ENCODE peak calls at places on chromosomes 3 and 15, in five cellular contexts. C is brain microvascular endothelial cell; M is upper lobe of left lung; J is fibroblast of lung; E is naive thymus-derived CD4-positive, alpha-beta T cell. O is an unnamed sample.

GRCh38 chr3:73580343-73580742 is 44.4 kb downstream of the PDZRN3 start:
- DNase-seq in C (peak; percentile 91), M (no peak), J (peak; percentile 93), E (no peak), O (no peak)

GRCh38 chr3:12925648-12926047 is 84.3 kb upstream of the RPL32 start:
- DNase-seq in C (no peak), M (peak; percentile 58), J (no peak), E (no peak), O (no peak)

GRCh38 chr3:98763076-98763475 is at the start of gene ST3GAL6:
- DNase-seq in C (peak; percentile 62), M (no peak), J (no peak), E (no peak), O (no peak)

GRCh38 chr3:94285874-94286273 is 223.0 kb downstream of the NSUN3 start:
- DNase-seq in C (no peak), M (no peak), J (peak; percentile 18), E (no peak), O (no peak)

GRCh38 chr15:48616216-48616615 is 29.3 kb downstream of the FBN1 start:
- DNase-seq in C (no peak), M (no peak), J (no peak), E (no peak), O (no peak)

GRCh38 chr15:52383100-52383588 is 87.5 kb upstream of the MYO5C start:
- DNase-seq in C (no peak), M (no peak), J (peak; percentile 48), E (no peak), O (no peak)

GRCh38 chr3:141218204-141218603 is 13.4 kb upstream of the PXYLP1 start:
- DNase-seq in C (no peak), M (no peak), J (no peak), E (no peak), O (no peak)

GRCh38 chr3:134918448-134918847 is 123.4 kb downstream of the EPHB1 start:
- DNase-seq in C (no peak), M (no peak), J (no peak), E (no peak), O (no peak)

GRCh38 chr3:89419647-89420141 is 312.3 kb downstream of the EPHA3 start:
- DNase-seq in C (peak; percentile 44), M (no peak), J (peak; percentile 77), E (no peak), O (no peak)

GRCh38 chr3:124140751-124141150 is 148.8 kb upstream of the ROPN1 start:
- DNase-seq in C (no peak), M (no peak), J (peak; percentile 75), E (no peak), O (no peak)

GRCh38 chr15:59532770-59533379 is 78.7 kb upstream of the GCNT3 start:
- DNase-seq in C (peak; percentile 22), M (no peak), J (peak; percentile 19), E (no peak), O (no peak)

GRCh38 chr3:10956531-10956930 is 36.0 kb upstream of the SLC6A1 start:
- DNase-seq in C (no peak), M (no peak), J (no peak), E (no peak), O (no peak)

GRCh38 chr3:10954740-10955139 is 37.8 kb upstream of the SLC6A1 start:
- DNase-seq in C (no peak), M (no peak), J (no peak), E (no peak), O (no peak)

GRCh38 chr3:10955694-10956453 is 36.7 kb upstream of the SLC6A1 start:
- DNase-seq in C (no peak), M (no peak), J (no peak), E (no peak), O (no peak)

GRCh38 chr3:10957976-10958749 is 34.4 kb upstream of the SLC6A1 start:
- DNase-seq in C (no peak), M (no peak), J (peak; percentile 9), E (no peak), O (no peak)

DNA sequence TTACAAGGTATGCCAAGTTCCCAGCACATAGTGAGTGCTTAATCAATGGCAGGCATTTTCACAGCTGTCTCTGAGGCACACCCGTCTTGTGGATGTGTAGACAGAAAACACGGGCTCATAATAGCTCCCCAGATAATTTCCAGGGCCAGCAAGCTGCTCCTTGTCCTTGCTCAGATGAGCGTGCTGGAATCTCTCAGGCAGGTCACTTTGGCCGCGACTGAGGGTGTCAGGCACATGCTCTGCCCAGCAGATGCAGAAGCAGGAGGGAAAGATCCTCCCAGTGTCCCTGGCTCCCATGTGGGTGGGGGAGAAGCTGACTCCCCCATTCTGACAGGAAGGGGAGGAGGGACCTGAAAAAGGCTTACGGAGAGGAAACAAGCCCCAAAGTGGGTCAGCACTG is 35.6 kb upstream of the SLC6A1 start:
- DNase-seq in C (no peak), M (no peak), J (no peak), E (no peak), O (no peak)
- H3K27ac ChIP-seq in C (no peak overlapping the region), M (no peak overlapping the region), J (no peak overlapping the region), E (no peak overlapping the region), O (no peak overlapping the region)

GRCh38 chr3:56990295-56991015 is 70.0 kb upstream of the SPATA12 start:
- DNase-seq in C (no peak), M (no peak), J (no peak), E (no peak), O (no peak)

GRCh38 chr3:56988458-56988857 is 72.0 kb upstream of the SPATA12 start:
- DNase-seq in C (no peak), M (no peak), J (no peak), E (peak; percentile 4), O (no peak)

GRCh38 chr3:56987238-56987932 is 73.1 kb upstream of the SPATA12 start:
- DNase-seq in C (no peak), M (no peak), J (no peak), E (no peak), O (no peak)

GRCh38 chr3:56989434-56990294 is 70.8 kb upstream of the SPATA12 start:
- DNase-seq in C (no peak), M (no peak), J (peak; percentile 23), E (no peak), O (no peak)

GRCh38 chr3:56988874-56989433 is 71.5 kb upstream of the SPATA12 start:
- DNase-seq in C (peak; percentile 58), M (no peak), J (peak; percentile 59), E (peak; percentile 47), O (peak; percentile 60)
- H3K27ac ChIP-seq in C (no peak overlapping the region), M (no peak overlapping the region), J (no peak overlapping the region), E (no peak overlapping the region), O (no peak overlapping the region)

DNA sequence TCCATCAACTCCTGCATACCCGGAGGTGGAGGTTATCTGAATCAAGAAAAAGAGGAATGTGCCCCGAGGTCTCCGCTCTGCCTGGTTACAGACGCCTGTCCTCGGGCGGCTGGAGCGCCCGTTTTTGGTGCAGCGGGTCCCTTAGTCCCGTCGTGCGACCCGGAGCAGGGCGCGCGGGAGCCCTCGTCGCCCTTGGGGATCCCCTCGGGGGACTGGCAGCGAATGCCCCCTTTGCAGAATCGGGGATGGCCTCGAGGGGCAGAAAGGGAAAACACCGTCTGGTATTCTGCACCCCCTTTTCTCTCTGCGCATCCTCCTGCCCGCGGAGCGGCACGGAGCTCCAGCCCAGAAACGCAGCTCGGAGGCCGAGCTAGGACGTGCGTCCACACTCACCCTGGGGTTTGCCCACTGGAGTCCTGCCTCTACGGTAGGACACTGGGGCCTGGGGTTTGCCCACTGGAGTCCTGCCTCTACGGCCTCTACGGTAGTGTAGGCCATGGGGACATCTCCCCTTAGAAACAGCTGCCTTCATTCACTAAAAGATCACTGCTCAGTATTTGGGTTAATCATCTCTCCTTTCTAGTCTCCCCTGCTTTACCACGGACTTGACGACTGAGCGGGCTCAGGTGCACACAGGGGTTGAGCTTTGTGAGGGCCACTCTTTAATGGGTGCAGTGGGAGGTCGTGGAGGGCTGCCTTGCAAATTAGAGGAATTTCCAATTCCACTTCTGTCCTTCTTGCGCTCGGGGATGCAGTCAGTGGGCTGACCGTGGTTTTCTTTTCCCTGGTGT is 2.4 kb downstream of the PTPRG start:
- DNase-seq in C (no peak), M (peak; percentile 81), J (no peak), E (no peak), O (no peak)
- H3K27ac ChIP-seq in C (no peak overlapping the region), M (peak overlapping the region; percentile 94), J (peak overlapping the region; percentile 71), E (no peak overlapping the region), O (no peak overlapping the region)

DNA sequence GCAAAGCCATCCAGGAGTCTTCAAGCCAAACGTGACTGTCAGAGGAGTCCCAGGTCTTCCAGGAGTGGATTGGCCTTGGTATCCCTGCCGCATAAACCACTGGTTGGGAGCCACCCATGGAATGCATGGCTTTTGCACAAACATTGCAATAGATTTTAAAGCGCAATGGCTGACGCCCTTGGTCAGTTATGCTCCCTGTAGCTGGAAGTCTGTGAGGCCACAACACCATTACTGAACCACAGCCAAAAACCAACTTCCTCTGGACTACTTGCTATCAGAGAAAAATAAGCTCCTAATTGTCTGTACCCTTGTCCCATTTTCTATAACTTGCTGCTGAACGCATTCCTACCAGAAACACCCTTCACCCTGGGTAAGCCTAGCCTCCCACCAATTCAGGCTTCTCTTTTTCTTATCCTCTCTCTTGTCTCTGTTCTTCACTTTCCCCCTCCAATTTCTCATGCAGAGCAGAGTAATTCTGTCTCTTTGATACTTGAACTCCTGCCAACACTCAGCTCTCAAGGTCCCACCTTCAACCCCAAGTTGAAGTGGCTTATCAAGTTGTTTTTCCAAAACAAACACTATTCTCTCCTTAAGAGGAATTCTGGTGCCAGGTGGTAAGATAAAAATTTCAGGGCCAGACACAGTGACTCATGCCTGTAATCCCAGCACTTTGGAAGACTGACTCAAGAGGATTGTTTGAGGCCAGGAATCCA is 176.4 kb upstream of the UBE2E1 start:
- DNase-seq in C (peak; percentile 41), M (no peak), J (peak; percentile 90), E (no peak), O (no peak)
- H3K27ac ChIP-seq in C (no peak overlapping the region), M (no peak overlapping the region), J (no peak overlapping the region), E (no peak overlapping the region), O (no peak overlapping the region)

DNA sequence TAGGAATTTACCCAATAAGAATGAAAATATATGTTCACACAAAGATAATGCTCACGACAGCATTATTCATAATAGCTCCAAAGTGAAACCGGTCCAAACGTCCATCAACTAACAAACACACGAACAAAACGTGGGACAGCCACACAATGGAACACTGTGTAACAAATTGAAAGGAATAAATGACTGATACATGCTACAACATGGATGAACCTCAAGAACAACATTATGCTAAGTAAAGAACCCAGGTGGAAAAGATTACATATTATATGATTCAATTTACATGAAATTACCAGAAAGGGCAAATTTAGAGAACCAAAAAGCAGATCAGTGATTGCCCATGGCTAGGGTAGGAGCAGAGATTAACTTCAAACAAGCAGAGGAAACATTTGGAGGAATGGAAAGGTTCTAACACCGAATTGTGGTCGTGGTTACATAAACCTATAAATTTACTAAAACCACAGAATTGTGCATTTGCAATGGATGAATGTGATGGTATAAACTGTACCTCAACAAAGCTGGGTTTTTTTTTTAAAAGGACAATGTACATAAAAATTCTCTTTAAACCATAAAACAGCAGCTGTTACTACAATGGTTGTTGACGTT is 76.3 kb downstream of the XXYLT1 start:
- DNase-seq in C (no peak), M (no peak), J (no peak), E (no peak), O (no peak)
- H3K27ac ChIP-seq in C (peak overlapping the region; percentile 18), M (no peak overlapping the region), J (no peak overlapping the region), E (no peak overlapping the region), O (no peak overlapping the region)

GRCh38 chr15:70758790-70759462 is 4.4 kb downstream of the UACA start:
- DNase-seq in C (no peak), M (no peak), J (no peak), E (no peak), O (no peak)
- H3K27ac ChIP-seq in C (peak overlapping the region; percentile 42), M (no peak overlapping the region), J (no peak overlapping the region), E (no peak overlapping the region), O (no peak overlapping the region)

O was measured in CD4-positive, CD25-positive, alpha-beta regulatory T cell.